ENCODE peak calls at places on chromosomes 16 and 17, in ten cellular contexts. P is GM23338, Q is psoas muscle, W is dorsolateral prefrontal cortex, R is choroid plexus epithelial cell, D is esophagus squamous epithelium, E is thoracic aorta, K is PC-3, N is fibroblast of lung, O is ovary. S is an unnamed sample.

GRCh38 chr17:37067555-37068111 is 118.9 kb downstream of the AATF start:
- DNase-seq in E (no peak), P (peak; percentile 42), Q (peak; percentile 85), K (peak; percentile 87), O (peak; percentile 43), N (peak; percentile 72), R (peak; percentile 76), D (no peak), W (no peak), S (peak; percentile 80)

GRCh38 chr17:6286239-6286638 is 148.7 kb downstream of the AIPL1 start:
- DNase-seq in N (no peak), D (no peak), P (peak; percentile 74), R (no peak), K (peak; percentile 44), O (no peak), E (no peak), W (no peak), Q (no peak), S (no peak)

GRCh38 chr17:51165680-51166197 is 472 bp upstream of the NME2 start:
- DNase-seq in E (no peak), Q (peak; percentile 57), W (no peak), R (no peak), P (peak; percentile 50), D (no peak), N (peak; percentile 47), O (no peak), K (no peak), S (peak; percentile 25)

GRCh38 chr17:48843172-48843900 is 12.5 kb downstream of the CALCOCO2 start:
- DNase-seq in P (no peak), D (no peak), R (peak; percentile 57), Q (no peak), N (peak; percentile 68), W (no peak), O (no peak), K (no peak), E (no peak), S (peak; percentile 58)

GRCh38 chr16:48580925-48581500 is 29.0 kb downstream of the N4BP1 start:
- DNase-seq in W (no peak), P (no peak), D (no peak), K (no peak), N (peak; percentile 32), O (no peak), Q (no peak), E (no peak), R (no peak), S (peak; percentile 50)

GRCh38 chr17:15973016-15973415 is 26.5 kb downstream of the ZSWIM7 start:
- DNase-seq in W (no peak), P (no peak), E (no peak), Q (no peak), O (no peak), R (no peak), N (peak; percentile 40), K (peak; percentile 47), D (no peak), S (no peak)

GRCh38 chr16:86854058-86854621 is 275.8 kb downstream of the FOXL1 start:
- DNase-seq in K (no peak), W (no peak), Q (no peak), P (no peak), E (no peak), D (no peak), N (peak; percentile 56), O (no peak), R (peak; percentile 54), S (peak; percentile 97)

GRCh38 chr16:23784811-23785447 is 30.1 kb downstream of the CHP2 start:
- DNase-seq in P (no peak), K (peak; percentile 14), W (no peak), R (peak; percentile 18), D (no peak), E (no peak), O (no peak), Q (no peak), N (peak; percentile 38), S (no peak)

GRCh38 chr17:12667299-12667958 is 1.7 kb downstream of the MYOCD start:
- DNase-seq in W (no peak), Q (no peak), O (peak; percentile 41), K (peak; percentile 68), P (peak; percentile 88), D (no peak), R (peak; percentile 76), N (peak; percentile 56), E (no peak), S (peak; percentile 55)

GRCh38 chr16:87334611-87335305 is 17.6 kb upstream of the C16orf95 start:
- DNase-seq in R (no peak), W (no peak), O (no peak), K (no peak), E (no peak), D (no peak), P (no peak), Q (peak; percentile 40), N (no peak), S (no peak)

GRCh38 chr17:72126575-72127486 is 6.0 kb downstream of the SOX9 start:
- DNase-seq in Q (no peak), K (peak; percentile 91), W (no peak), D (no peak), P (no peak), N (peak; percentile 92), O (no peak), E (no peak), R (peak; percentile 42), S (peak; percentile 78)

GRCh38 chr17:42023524-42024349 is 3.8 kb downstream of the NKIRAS2 start:
- DNase-seq in Q (no peak), E (no peak), R (no peak), K (no peak), D (no peak), P (no peak), W (no peak), N (no peak), O (no peak), S (no peak)

GRCh38 chr16:17026600-17027242 is 444.0 kb downstream of the XYLT1 start:
- DNase-seq in R (no peak), E (no peak), O (no peak), W (no peak), N (no peak), K (no peak), P (no peak), D (no peak), Q (no peak), S (no peak)

GRCh38 chr16:31052131-31052530 is 18.8 kb downstream of the STX4 start:
- DNase-seq in D (no peak), O (no peak), E (no peak), Q (no peak), P (no peak), K (peak; percentile 91), R (peak; percentile 93), W (no peak), N (peak; percentile 92), S (peak; percentile 91)

GRCh38 chr16:15811778-15812750 is 44.8 kb downstream of the MYH11 start:
- DNase-seq in Q (no peak), R (peak; percentile 87), K (peak; percentile 82), P (peak; percentile 6), W (no peak), D (no peak), N (peak; percentile 94), E (peak; percentile 41), O (no peak), S (peak; percentile 97)

DNA sequence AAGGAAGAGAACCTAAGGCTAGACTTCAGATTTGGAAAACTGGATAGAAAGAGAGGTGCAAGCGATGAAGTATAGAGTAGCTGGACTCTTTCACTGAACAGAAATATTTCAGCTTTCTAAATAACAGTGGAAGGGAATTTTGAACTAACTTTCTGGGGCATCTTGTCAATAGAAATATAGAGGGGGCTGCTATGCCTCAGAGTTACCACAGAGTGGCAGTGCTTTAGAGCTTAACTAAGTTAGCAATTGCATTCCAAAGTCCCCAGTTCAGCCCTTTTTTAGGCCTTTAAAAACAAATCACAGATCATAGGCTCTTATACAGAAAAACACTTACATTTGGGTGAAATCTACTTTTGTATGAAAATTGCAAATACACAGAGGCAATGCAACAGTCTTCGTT is 154.2 kb upstream of the CDH8 start:
- DNase-seq in E (no peak), W (no peak), Q (no peak), N (peak; percentile 8), K (peak; percentile 33), P (peak; percentile 84), O (no peak), D (no peak), R (peak; percentile 1), S (no peak)
- TF ChIP-seq CTCF in E (no peak), W (peak; percentile 67), Q (no peak), N (no peak), K (peak; percentile 54), P (peak; percentile 68), O (no peak), D (no peak), R (no peak), S (peak; percentile 14)

DNA sequence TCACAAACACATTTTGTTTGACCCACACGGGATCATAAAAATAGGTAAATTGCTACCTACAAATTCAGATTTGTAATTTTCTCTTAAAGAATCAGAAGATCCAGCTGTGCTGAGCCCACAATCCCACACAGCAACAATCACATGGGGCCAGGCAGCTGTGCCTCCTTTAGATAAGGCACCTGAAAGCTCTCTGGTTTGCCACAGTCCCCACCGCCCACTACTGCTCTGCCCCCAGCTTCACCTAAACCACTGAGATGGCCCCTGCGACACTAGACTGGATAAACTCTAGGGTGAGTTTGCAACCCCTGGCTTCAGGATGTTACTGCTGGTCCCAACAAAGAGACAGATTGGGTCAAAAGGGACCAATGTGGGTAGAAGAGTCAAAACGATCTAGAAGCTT is 96.8 kb downstream of the GSG1L start:
- DNase-seq in R (no peak), P (no peak), W (no peak), O (no peak), Q (no peak), D (no peak), K (no peak), N (no peak), E (no peak), S (no peak)
- H3K4me3 ChIP-seq in R (no peak overlapping the region), P (no peak overlapping the region), W (no peak overlapping the region), O (no peak overlapping the region), Q (no peak overlapping the region), D (no peak overlapping the region), K (no peak overlapping the region), N (no peak overlapping the region), E (no peak overlapping the region), S (no peak overlapping the region)

GRCh38 chr17:1275962-1276736 is 3.3 kb upstream of the TRARG1 start:
- DNase-seq in N (no peak), E (no peak), Q (peak; percentile 80), R (peak; percentile 53), O (peak; percentile 43), P (peak; percentile 91), K (peak; percentile 50), D (no peak), W (peak; percentile 45), S (peak; percentile 15)
- TF ChIP-seq CTCF in N (peak; percentile 75), E (peak; percentile 90), Q (peak; percentile 76), R (peak; percentile 88), O (no peak), P (peak; percentile 96), K (peak; percentile 68), D (peak; percentile 76), W (peak; percentile 75), S (peak; percentile 76)

GRCh38 chr17:64781810-64782555 is 119.9 kb upstream of the SMURF2 start:
- DNase-seq in E (no peak), Q (peak; percentile 23), K (no peak), N (no peak), W (no peak), O (no peak), P (peak; percentile 37), D (no peak), R (no peak), S (no peak)
- H3K4me3 ChIP-seq in E (peak overlapping the region; percentile 65), Q (peak overlapping the region; percentile 58), K (no peak overlapping the region), N (no peak overlapping the region), W (no peak overlapping the region), O (no peak overlapping the region), P (peak overlapping the region; percentile 80), D (peak overlapping the region; percentile 58), R (no peak overlapping the region), S (no peak overlapping the region)

GRCh38 chr17:75271955-75272847 is 1.2 kb upstream of the MIF4GD start:
- DNase-seq in R (no peak), K (peak; percentile 42), Q (peak; percentile 74), O (peak; percentile 30), E (no peak), P (no peak), W (no peak), N (peak; percentile 65), D (no peak), S (peak; percentile 76)
- TF ChIP-seq CTCF in R (no peak), K (peak; percentile 20), Q (no peak), O (no peak), E (no peak), P (peak; percentile 21), W (no peak), N (no peak), D (no peak), S (no peak)

S was measured in AG10803.